ENCODE peak calls at places on chromosomes 13 and 19, in nine cellular contexts. B is GM12865; X is stimulated activated CD8-positive, alpha-beta memory T cell treated with anti-CD3 and anti-CD28 coated beads, Interleukin-7, amount 100 ng/mL, for 24 hours; S is dorsolateral prefrontal cortex; Q is stimulated activated CD4-positive, alpha-beta T cell treated with anti-CD3 and anti-CD28 coated beads, TNF-alpha, amount 100 ng/mL, for 4 hours; V is EL; O is left kidney; R is activated CD4-positive, alpha-beta T cell treated with anti-CD3 and anti-CD28 coated beads, Interleukin-2, amount 50 U/mL, for 1 hour; D is C1 segment of cervical spinal cord. F is an unnamed sample.

GRCh38 chr13:33326246-33326645 is 40.7 kb upstream of the STARD13 start:
- DNase-seq in O (no peak), S (no peak), V (no peak), D (no peak), X (no peak), B (no peak), R (no peak), Q (no peak), F (no peak)

GRCh38 chr13:35470671-35471465 is 5.6 kb downstream of the MAB21L1 start:
- DNase-seq in S (peak), R (no peak), O (peak), Q (no peak), X (no peak), D (peak), V (peak), B (no peak), F (peak)

GRCh38 chr19:14871619-14872230 is 14.2 kb downstream of the OR7A17 start:
- DNase-seq in R (no peak), X (no peak), D (no peak), S (no peak), V (peak), O (no peak), B (peak), Q (no peak), F (no peak)

GRCh38 chr19:27793128-27793643 is 1419.8 kb downstream of the UQCRFS1 start:
- DNase-seq in O (peak), X (peak), S (no peak), D (peak), V (peak), B (peak), Q (peak), R (peak), F (no peak)

GRCh38 chr19:50420808-50421207 is 2.1 kb downstream of the SPIB start:
- DNase-seq in D (no peak), Q (no peak), O (no peak), V (no peak), B (no peak), R (no peak), S (no peak), X (no peak), F (no peak)

GRCh38 chr19:52007805-52008557 is at the start of gene ZNF615:
- DNase-seq in R (peak), Q (peak), S (peak), X (peak), D (peak), V (peak), B (peak), O (peak), F (peak)

GRCh38 chr13:71460179-71460578 is 406.8 kb downstream of the DACH1 start:
- DNase-seq in S (no peak), X (no peak), O (no peak), B (peak), R (no peak), V (no peak), Q (no peak), D (no peak), F (no peak)

GRCh38 chr13:28859069-28859468 is 38.9 kb downstream of the MTUS2 start:
- DNase-seq in D (no peak), S (no peak), O (no peak), B (no peak), X (no peak), Q (no peak), V (no peak), R (no peak), F (no peak)

GRCh38 chr13:60936281-60936680 is 479.4 kb downstream of the PCDH20 start:
- DNase-seq in S (no peak), R (no peak), V (no peak), D (no peak), X (no peak), O (no peak), Q (no peak), B (no peak), F (no peak)